ENCODE peak calls at places on chromosomes 7 and 10, in five cellular contexts. Y, D, H, Q and K are unnamed samples.

GRCh38 chr10:75428434-75429158 is 2.8 kb upstream of the LRMDA start:
- DNase-seq in Y (peak), H (peak), Q (no peak), D (peak), K (no peak)

GRCh38 chr10:121041906-121042305 is 190.7 kb downstream of the WDR11 start:
- DNase-seq in D (no peak), Q (no peak), H (peak), Y (no peak), K (no peak)

GRCh38 chr10:29608062-29608461 is 26.7 kb downstream of the SVIL start:
- DNase-seq in D (no peak), Q (no peak), H (no peak), Y (no peak), K (no peak)

GRCh38 chr7:100406767-100407166 is 21.7 kb downstream of the ZCWPW1 start:
- DNase-seq in Y (no peak), H (no peak), Q (no peak), D (no peak), K (no peak)

GRCh38 chr7:137097111-137097510 is 228.7 kb downstream of the CHRM2 start:
- DNase-seq in Q (no peak), Y (no peak), H (no peak), D (no peak), K (no peak)

GRCh38 chr10:22370320-22370719 is 25.0 kb downstream of the SPAG6 start:
- DNase-seq in D (no peak), Y (no peak), H (no peak), Q (no peak), K (no peak)

GRCh38 chr10:60733189-60733815 is 45.0 kb upstream of the CDK1 start:
- DNase-seq in Q (peak), H (no peak), Y (no peak), D (peak), K (no peak)

GRCh38 chr10:14879055-14879800 is 562 bp downstream of the SUV39H2 start:
- DNase-seq in Q (no peak), Y (no peak), D (no peak), H (peak), K (no peak)

GRCh38 chr10:26455567-26456315 is 17.6 kb downstream of the APBB1IP start:
- DNase-seq in Y (no peak), D (no peak), H (no peak), Q (no peak), K (no peak)

GRCh38 chr7:25970381-25970780 is 181.6 kb upstream of the NFE2L3 start:
- DNase-seq in D (no peak), H (no peak), Y (no peak), Q (no peak), K (no peak)

GRCh38 chr7:13293264-13294002 is 606.0 kb downstream of the ARL4A start:
- DNase-seq in Y (no peak), D (no peak), H (no peak), Q (no peak), K (no peak)

GRCh38 chr10:73649876-73650536 is 5.8 kb downstream of the SYNPO2L start:
- DNase-seq in H (no peak), D (no peak), Q (no peak), Y (no peak), K (no peak)

GRCh38 chr7:86867163-86867762 is 192.2 kb downstream of the ELAPOR2 start:
- DNase-seq in H (no peak), Q (no peak), D (no peak), Y (no peak), K (no peak)

GRCh38 chr7:94405506-94405905 is 10.8 kb downstream of the COL1A2 start:
- DNase-seq in D (no peak), H (no peak), Q (no peak), Y (no peak), K (no peak)

GRCh38 chr10:110947061-110947595 is 27.7 kb downstream of the SHOC2 start:
- DNase-seq in Q (no peak), H (no peak), Y (no peak), D (no peak), K (no peak)

GRCh38 chr7:158975526-158976467 is 119.4 kb downstream of the DYNC2I1 start:
- DNase-seq in D (no peak), Q (no peak), Y (no peak), H (no peak), K (no peak)

GRCh38 chr10:110335314-110336064 is 30.8 kb upstream of the SMNDC1 start:
- DNase-seq in H (no peak), D (no peak), Y (no peak), Q (no peak), K (no peak)

GRCh38 chr7:134359787-134360432 is 43.2 kb upstream of the SLC35B4 start:
- DNase-seq in H (no peak), Y (no peak), D (no peak), Q (no peak), K (no peak)

GRCh38 chr10:101867931-101868330 is 24.3 kb upstream of the KCNIP2 start:
- DNase-seq in D (no peak), Y (no peak), H (no peak), Q (no peak), K (no peak)

GRCh38 chr10:130751851-130752250 is 559.7 kb downstream of the TCERG1L start:
- DNase-seq in D (no peak), Y (no peak), Q (no peak), H (no peak), K (no peak)

GRCh38 chr10:113093188-113094113 is 143.4 kb downstream of the TCF7L2 start:
- DNase-seq in Y (peak), D (peak), Q (peak), H (no peak), K (peak)

GRCh38 chr7:26328498-26329390 is 37.1 kb downstream of the SNX10 start:
- DNase-seq in H (peak), Y (no peak), D (no peak), Q (no peak), K (no peak)

GRCh38 chr7:157769016-157769869 is 432.4 kb downstream of the DNAJB6 start:
- DNase-seq in D (no peak), H (no peak), Q (no peak), Y (no peak), K (no peak)

GRCh38 chr10:23892296-23892695 is 316.6 kb upstream of the KIAA1217 start:
- DNase-seq in Y (no peak), H (no peak), D (no peak), Q (no peak), K (no peak)

GRCh38 chr10:4672199-4672598 is 153.8 kb upstream of the AKR1E2 start:
- DNase-seq in Q (no peak), D (no peak), Y (no peak), H (no peak), K (no peak)

DNA sequence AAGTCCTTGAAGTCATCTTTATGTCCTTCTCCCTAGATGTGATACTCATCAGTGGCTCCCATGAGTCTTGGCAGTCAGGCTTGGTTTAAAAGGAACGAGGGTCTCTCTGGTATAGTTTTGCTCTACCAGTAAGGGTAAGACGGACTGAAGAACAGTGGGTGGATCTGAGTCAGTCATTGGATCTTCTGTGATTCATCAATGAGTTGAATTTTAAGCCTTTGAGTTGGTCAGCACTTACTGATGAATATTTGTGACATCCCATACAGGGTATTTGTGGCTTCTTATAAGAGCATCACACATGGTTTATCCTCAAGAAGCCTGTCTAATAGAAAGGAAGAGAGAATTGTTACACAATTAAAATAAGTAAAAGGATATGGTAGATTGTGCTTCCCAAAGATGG is 87.3 kb upstream of the NAMPT start:
- DNase-seq in H (no peak), D (no peak), Y (no peak), Q (no peak), K (no peak)
- H3K27ac ChIP-seq in H (peak), D (no peak), Y (no peak), Q (no peak), K (no peak)

GRCh38 chr10:30834143-30834542 is 197.5 kb downstream of the ZNF438 start:
- DNase-seq in Y (no peak), Q (no peak), D (no peak), H (no peak), K (no peak)
- TF ChIP-seq REST in Y (no peak), Q (no peak), D (no peak), H (no peak), K (no peak)

DNA sequence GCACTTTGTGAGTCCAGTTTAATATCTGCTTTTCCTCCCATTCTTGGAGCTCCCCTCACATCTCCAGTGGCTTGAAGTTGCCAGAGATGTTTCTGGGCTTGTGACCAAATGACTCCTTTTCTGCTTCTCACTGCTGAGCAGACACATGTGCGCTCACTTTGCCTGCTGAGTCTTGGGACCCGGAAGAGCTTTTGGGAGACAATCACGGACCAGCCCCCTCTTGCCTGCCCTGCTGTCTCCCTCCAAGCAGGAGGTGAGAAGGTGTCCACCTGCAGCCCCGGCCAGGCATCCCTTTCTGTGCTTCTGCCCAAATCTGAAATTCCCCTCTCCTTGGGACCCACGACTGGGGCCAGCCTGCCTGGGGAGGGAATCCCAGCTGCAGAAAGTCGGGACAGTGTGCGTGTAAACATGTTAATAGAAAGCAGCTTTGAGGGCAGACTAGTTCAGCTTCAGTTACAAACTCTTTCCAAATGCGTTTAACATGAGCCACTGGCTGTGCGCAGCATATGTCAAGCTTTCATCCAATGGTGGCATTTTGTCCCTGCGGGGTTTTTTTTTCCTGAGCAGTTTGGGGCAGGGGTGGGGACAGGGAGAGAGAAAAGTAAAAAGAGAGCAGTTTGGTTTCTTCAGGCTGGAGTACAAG is 31.7 kb downstream of the HTRA1 start:
- DNase-seq in Q (no peak), H (no peak), D (no peak), Y (no peak), K (no peak)
- H3K27ac ChIP-seq in Q (no peak), H (no peak), D (no peak), Y (no peak), K (no peak)

DNA sequence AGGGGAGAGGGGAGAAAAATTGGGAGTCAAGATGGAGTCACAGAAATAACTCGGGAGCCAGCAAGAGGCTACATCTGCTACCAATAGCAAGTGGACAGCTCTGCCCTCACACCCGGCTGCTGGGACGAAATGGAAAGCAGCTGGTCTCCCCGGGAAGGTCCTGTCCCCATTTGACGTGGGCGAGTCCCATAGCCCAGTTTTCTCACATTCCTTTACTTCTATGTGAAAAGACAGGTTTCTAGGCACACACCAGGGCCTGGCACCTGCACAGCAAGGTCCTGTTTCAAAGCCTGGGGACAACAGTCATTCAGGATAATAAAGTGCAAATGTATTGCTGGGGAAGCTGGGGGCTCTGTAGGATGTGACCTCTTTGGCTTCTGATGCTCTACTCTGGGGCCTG is 162.6 kb downstream of the OAT start:
- DNase-seq in D (no peak), H (no peak), Y (no peak), Q (no peak), K (no peak)
- TF ChIP-seq REST in D (no peak), H (no peak), Y (no peak), Q (no peak), K (no peak)

DNA sequence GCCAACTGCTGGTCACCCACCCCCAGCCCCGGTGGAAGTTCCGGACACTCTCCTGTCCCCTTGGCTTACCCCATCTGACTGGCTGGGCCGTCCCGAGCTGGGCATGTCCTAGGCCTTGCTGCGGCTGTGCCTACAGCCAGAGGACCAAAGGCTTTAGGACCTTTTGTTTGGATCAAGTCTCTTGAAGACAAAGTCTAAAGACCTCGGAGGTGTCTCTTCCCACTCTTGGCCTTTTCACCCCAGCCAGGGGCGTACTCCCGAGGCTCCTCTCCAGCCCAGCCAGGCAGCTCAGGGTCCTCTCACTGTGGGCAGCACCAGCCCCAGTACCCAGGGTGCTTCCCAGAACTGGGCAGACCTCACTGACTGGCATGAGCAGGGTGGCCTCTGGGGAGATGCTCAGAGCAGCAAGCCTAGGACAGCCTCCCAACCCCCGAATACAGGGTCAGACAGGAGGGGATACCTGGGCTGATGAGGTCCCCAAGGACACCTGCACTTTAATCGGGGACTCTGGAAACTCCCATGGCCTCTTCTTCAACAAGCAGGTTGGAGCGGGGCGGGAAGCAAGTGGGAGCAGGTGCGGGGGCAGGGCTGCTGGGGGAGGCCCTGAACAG is 2.7 kb upstream of the PWWP2B start:
- DNase-seq in Y (no peak), D (no peak), H (no peak), Q (no peak), K (no peak)
- H3K27ac ChIP-seq in Y (no peak), D (peak), H (no peak), Q (no peak), K (peak)

GRCh38 chr7:112721395-112721794 is 68.8 kb downstream of the TMEM168 start:
- DNase-seq in Y (no peak), Q (no peak), H (no peak), D (no peak), K (no peak)
- TF ChIP-seq REST in Y (no peak), Q (no peak), H (no peak), D (no peak), K (no peak)

GRCh38 chr7:128916643-128916915 is 6.1 kb upstream of the KCP start:
- DNase-seq in Y (no peak), Q (no peak), H (no peak), D (no peak), K (no peak)

GRCh38 chr7:128917061-128917460 is 6.6 kb upstream of the KCP start:
- DNase-seq in H (no peak), D (no peak), Q (no peak), Y (no peak), K (no peak)

GRCh38 chr7:128919881-128920789 is 9.6 kb upstream of the KCP start:
- DNase-seq in Y (no peak), H (no peak), Q (no peak), D (no peak), K (no peak)

GRCh38 chr7:128919241-128919640 is 8.7 kb upstream of the KCP start:
- DNase-seq in Q (no peak), Y (no peak), H (no peak), D (no peak), K (no peak)

DNA sequence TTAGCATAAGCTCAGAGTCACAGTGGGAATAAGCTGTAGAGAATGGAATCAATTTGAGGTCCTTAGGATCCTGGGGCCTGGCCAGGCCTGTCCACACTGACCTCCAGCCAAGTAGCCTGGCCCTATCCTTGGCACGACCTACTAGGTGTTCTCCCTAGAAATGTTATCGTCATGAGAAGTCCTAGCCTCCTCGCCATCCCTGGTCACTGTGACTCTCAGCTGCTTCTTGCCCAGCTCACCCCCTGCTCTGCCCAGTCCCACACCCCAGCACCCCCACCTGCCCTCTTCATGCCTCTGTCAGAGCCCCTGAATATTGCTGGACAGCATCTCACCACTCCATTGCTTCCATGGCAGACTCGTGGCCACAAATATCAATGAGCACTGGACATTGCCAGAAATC is 7.8 kb upstream of the KCP start:
- DNase-seq in D (no peak), H (no peak), Q (no peak), Y (no peak), K (no peak)
- H3K27ac ChIP-seq in D (no peak), H (no peak), Q (no peak), Y (no peak), K (no peak)

GRCh38 chr10:44898665-44899064 is 12.5 kb upstream of the TMEM72 start:
- DNase-seq in Q (no peak), Y (no peak), D (no peak), H (no peak), K (no peak)

GRCh38 chr10:44894691-44895090 is 16.4 kb upstream of the TMEM72 start:
- DNase-seq in Q (no peak), Y (no peak), D (no peak), H (no peak), K (no peak)

GRCh38 chr10:44899450-44900080 is 11.6 kb upstream of the TMEM72 start:
- DNase-seq in H (no peak), D (no peak), Q (no peak), Y (no peak), K (no peak)

GRCh38 chr10:44895280-44895679 is 15.9 kb upstream of the TMEM72 start:
- DNase-seq in Y (no peak), Q (no peak), D (no peak), H (no peak), K (no peak)

DNA sequence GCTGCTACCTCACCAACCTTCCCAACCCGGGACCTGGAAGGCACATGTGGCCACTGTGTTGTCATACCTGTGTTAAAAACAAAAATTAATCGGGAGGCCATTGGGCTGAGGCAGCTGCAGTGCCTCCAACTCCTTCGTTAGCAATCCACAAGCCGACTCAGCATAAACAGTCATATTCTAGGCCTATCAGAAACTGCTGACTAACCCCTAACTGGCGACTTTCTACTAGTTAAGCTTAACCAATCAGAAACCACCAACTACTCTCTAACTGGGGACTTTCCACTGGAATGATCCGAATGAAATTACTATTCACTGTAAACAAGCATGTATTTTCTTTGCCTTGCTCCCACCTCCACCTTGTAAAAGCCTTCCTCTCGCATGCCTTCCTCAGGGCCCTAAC is 14.1 kb upstream of the TMEM72 start:
- DNase-seq in Y (no peak), H (no peak), D (no peak), Q (no peak), K (no peak)
- TF ChIP-seq REST in Y (no peak), H (no peak), D (no peak), Q (no peak), K (no peak)